ENCODE peak calls at places on chromosomes 16 and 17, in ten cellular contexts. A is neuronal stem cell, U is GM12878, W is RWPE1, R is body of pancreas, G is vagina, Z is right atrium auricular region, Q is AG04450, N is SK-N-SH, O is H9. T is an unnamed sample.

GRCh38 chr17:1724869-1725641 is 551 bp downstream of the WDR81 start:
- DNase-seq in A (no peak), U (no peak), W (peak; percentile 38), R (no peak), G (no peak), Z (no peak), Q (no peak), N (peak; percentile 81), O (no peak), T (no peak)

GRCh38 chr16:84850714-84851113 is 30.9 kb downstream of the CRISPLD2 start:
- DNase-seq in A (no peak), U (no peak), W (no peak), R (no peak), G (no peak), Z (no peak), Q (no peak), N (no peak), O (no peak), T (no peak)

GRCh38 chr16:28846933-28847273 is 755 bp upstream of the TUFM start:
- DNase-seq in A (no peak), U (no peak), W (no peak), R (no peak), G (no peak), Z (no peak), Q (no peak), N (no peak), O (no peak), T (no peak)

GRCh38 chr16:17367932-17368331 is 102.8 kb downstream of the XYLT1 start:
- DNase-seq in A (peak; percentile 44), U (no peak), W (no peak), R (peak; percentile 31), G (no peak), Z (no peak), Q (no peak), N (peak; percentile 27), O (peak; percentile 87), T (no peak)

GRCh38 chr16:80014241-80014939 is 413.9 kb upstream of the MAF start:
- DNase-seq in A (no peak), U (no peak), W (no peak), R (no peak), G (no peak), Z (no peak), Q (no peak), N (no peak), O (no peak), T (no peak)

GRCh38 chr16:30918614-30919013 is 4.8 kb upstream of the FBXL19 start:
- DNase-seq in A (no peak), U (no peak), W (no peak), R (no peak), G (no peak), Z (no peak), Q (no peak), N (no peak), O (no peak), T (no peak)

GRCh38 chr16:23952128-23953041 is 116.6 kb downstream of the PRKCB start:
- DNase-seq in A (peak; percentile 36), U (no peak), W (no peak), R (no peak), G (no peak), Z (no peak), Q (no peak), N (peak; percentile 22), O (no peak), T (no peak)

GRCh38 chr17:64984776-64985521 is 65.7 kb upstream of the LRRC37A3 start:
- DNase-seq in A (no peak), U (no peak), W (no peak), R (no peak), G (peak; percentile 86), Z (no peak), Q (no peak), N (no peak), O (no peak), T (peak; percentile 68)

GRCh38 chr17:42365136-42365535 is 23.1 kb downstream of the STAT3 start:
- DNase-seq in A (no peak), U (no peak), W (no peak), R (no peak), G (no peak), Z (no peak), Q (no peak), N (no peak), O (no peak), T (no peak)

GRCh38 chr17:73138541-73139138 is 26.2 kb upstream of the SSTR2 start:
- DNase-seq in A (no peak), U (no peak), W (no peak), R (peak; percentile 32), G (no peak), Z (no peak), Q (no peak), N (no peak), O (no peak), T (no peak)

DNA sequence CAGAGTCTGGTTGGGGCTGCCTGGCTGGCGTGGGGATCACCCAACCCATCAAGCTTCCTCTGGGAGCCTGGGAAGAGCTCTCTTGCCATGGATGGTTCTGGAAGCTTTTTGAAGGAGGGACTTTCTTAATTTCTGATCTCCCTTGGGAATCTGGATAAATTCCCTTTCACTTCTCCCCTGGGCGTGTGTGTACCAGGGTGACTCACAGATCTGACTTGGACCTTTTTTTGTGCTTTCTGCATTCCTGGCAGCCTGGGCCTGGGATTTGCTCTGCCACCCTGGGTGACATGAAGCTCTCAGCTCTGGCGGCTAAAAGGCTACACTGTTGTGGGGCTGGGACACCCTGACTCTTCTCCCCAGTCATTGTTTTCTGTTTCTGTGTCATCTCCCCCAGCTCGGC is 70.1 kb downstream of the ABCC1 start:
- DNase-seq in A (no peak), U (no peak), W (peak; percentile 68), R (no peak), G (no peak), Z (no peak), Q (no peak), N (no peak), O (no peak), T (no peak)
- H3K27ac ChIP-seq in A (no peak overlapping the region), U (no peak overlapping the region), W (peak overlapping the region; percentile 83), R (no peak overlapping the region), G (peak overlapping the region; percentile 33), Z (no peak overlapping the region), Q (peak overlapping the region; percentile 39), N (peak overlapping the region; percentile 83), O (no peak overlapping the region), T (peak overlapping the region; percentile 8)

GRCh38 chr17:47925677-47925987 is 15.7 kb upstream of the PNPO start:
- DNase-seq in A (no peak), U (no peak), W (no peak), R (no peak), G (no peak), Z (no peak), Q (no peak), N (no peak), O (no peak), T (no peak)
- H3K27ac ChIP-seq in A (no peak overlapping the region), U (no peak overlapping the region), W (no peak overlapping the region), R (no peak overlapping the region), G (no peak overlapping the region), Z (no peak overlapping the region), Q (no peak overlapping the region), N (no peak overlapping the region), O (no peak overlapping the region), T (no peak overlapping the region)

DNA sequence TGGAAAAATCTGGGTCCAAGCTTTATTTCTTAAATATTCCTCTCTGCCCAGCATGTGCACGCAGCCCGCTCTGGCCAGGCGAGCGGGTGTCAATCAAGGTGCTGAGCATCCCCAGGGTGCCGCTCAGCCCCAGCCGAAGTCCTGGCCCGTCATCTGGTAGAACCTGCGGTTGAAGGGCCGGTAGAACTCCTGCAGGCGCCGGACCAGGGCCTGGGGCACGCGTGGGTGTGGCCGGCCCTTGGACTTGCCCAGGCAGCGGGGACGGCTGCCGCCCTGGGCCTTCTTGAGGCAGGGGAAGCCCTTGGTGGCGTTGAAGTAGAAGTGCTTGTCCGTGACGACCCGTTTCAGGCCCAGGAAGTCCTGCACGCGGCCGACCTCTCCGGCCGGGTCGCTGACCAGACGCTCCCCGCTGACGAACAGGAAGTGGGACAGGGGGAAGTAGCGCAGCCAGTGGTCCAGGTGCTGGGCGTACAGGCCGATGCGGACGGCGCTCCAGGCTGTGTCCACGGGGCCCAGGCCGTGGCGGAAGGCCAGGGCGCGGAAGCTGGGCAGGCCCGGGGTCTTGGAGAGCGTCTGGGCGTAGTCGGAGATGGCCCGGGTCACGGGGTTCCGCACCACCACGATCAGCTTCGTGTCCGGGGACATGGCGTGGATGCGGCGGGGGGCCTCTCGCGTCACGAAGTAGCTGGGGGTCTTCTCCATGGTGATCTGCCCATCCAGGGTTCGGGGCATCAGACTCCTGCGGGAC is 6.6 kb downstream of the HS3ST6 start:
- DNase-seq in A (no peak), U (no peak), W (no peak), R (no peak), G (no peak), Z (no peak), Q (no peak), N (no peak), O (peak; percentile 26), T (no peak)
- H3K27ac ChIP-seq in A (no peak overlapping the region), U (no peak overlapping the region), W (no peak overlapping the region), R (no peak overlapping the region), G (no peak overlapping the region), Z (no peak overlapping the region), Q (no peak overlapping the region), N (no peak overlapping the region), O (no peak overlapping the region), T (no peak overlapping the region)

DNA sequence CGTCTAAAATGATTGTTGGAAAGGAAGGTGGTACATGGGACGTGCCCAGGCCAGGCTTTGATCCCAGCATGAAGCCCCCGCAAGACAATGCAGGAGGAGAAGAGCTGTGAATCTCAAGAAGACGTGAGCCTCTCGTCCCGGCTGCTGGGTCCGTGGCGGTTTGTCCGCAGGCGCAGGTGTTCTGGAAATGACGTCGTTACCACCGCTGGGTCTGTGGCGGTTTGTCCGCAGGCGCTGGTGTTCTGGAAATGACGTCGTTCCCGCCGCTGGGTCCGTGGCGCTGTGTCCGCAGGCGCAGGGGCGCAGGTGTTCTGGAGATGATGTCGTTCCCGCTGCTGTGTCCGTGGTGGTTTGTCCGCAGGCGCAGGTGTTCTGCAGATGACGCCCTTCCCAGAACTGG is 14.1 kb downstream of the SPG7 start:
- DNase-seq in A (no peak), U (no peak), W (no peak), R (no peak), G (no peak), Z (no peak), Q (no peak), N (no peak), O (peak; percentile 57), T (no peak)
- H3K27ac ChIP-seq in A (no peak overlapping the region), U (no peak overlapping the region), W (no peak overlapping the region), R (no peak overlapping the region), G (no peak overlapping the region), Z (no peak overlapping the region), Q (no peak overlapping the region), N (no peak overlapping the region), O (no peak overlapping the region), T (no peak overlapping the region)

T was measured in epithelial cell of prostate.